ENCODE peak calls at places on chromosomes 12 and 14, in seven cellular contexts. W is fibroblast of pulmonary artery; H is WTC11; P is activated T-cell treated with anti-CD3 and anti-CD28 coated beads, Interleukin-2, amount 50 U/mL, for 72 hours; T is MG63; Q is transverse colon; O is T-helper 2 cell. Z is an unnamed sample.

GRCh38 chr12:120267736-120268135 is 2.2 kb upstream of the PXN start:
- DNase-seq in W (no peak), H (no peak), P (no peak), T (no peak), Q (peak; percentile 17), O (no peak), Z (no peak)

GRCh38 chr12:107512391-107512790 is 173.2 kb upstream of the PWP1 start:
- DNase-seq in W (peak; percentile 35), H (no peak), P (no peak), T (peak; percentile 67), Q (no peak), O (no peak), Z (no peak)

GRCh38 chr12:5088586-5089264 is 45.0 kb downstream of the KCNA5 start:
- DNase-seq in W (peak; percentile 54), H (no peak), P (no peak), T (peak; percentile 93), Q (no peak), O (no peak), Z (peak; percentile 78)

GRCh38 chr14:60195179-60195810 is 30.1 kb upstream of the DHRS7 start:
- DNase-seq in W (peak; percentile 3), H (no peak), P (no peak), T (no peak), Q (no peak), O (no peak), Z (no peak)

GRCh38 chr14:88791629-88792571 is 853 bp downstream of the EML5 start:
- DNase-seq in W (no peak), H (peak; percentile 18), P (no peak), T (peak; percentile 0), Q (peak; percentile 25), O (no peak), Z (no peak)

GRCh38 chr12:104567832-104568490 is 111.2 kb downstream of the CHST11 start:
- DNase-seq in W (peak; percentile 19), H (no peak), P (no peak), T (no peak), Q (no peak), O (peak; percentile 20), Z (no peak)

GRCh38 chr14:52014601-52015267 is 25.4 kb downstream of the RTRAF start:
- DNase-seq in W (no peak), H (no peak), P (no peak), T (no peak), Q (no peak), O (no peak), Z (no peak)

GRCh38 chr12:122356192-122356635 is 66.3 kb downstream of the CLIP1 start:
- DNase-seq in W (peak; percentile 83), H (peak; percentile 35), P (peak; percentile 29), T (peak; percentile 21), Q (peak; percentile 51), O (peak; percentile 10), Z (no peak)

GRCh38 chr12:58302487-58303011 is 361.2 kb downstream of the ATP23 start:
- DNase-seq in W (no peak), H (no peak), P (no peak), T (no peak), Q (peak; percentile 17), O (no peak), Z (no peak)

GRCh38 chr12:93146278-93146939 is 217.3 kb upstream of the EEA1 start:
- DNase-seq in W (peak; percentile 77), H (no peak), P (no peak), T (no peak), Q (no peak), O (no peak), Z (no peak)

GRCh38 chr12:131438874-131439273 is 272.0 kb upstream of the SFSWAP start:
- DNase-seq in W (no peak), H (peak; percentile 62), P (no peak), T (no peak), Q (no peak), O (no peak), Z (no peak)

GRCh38 chr12:57154076-57154475 is 6.7 kb upstream of the LRP1-AS start:
- DNase-seq in W (no peak), H (no peak), P (no peak), T (no peak), Q (no peak), O (no peak), Z (no peak)

GRCh38 chr14:21940887-21941855 is 267.6 kb upstream of the OR4E1 start:
- DNase-seq in W (peak; percentile 18), H (peak; percentile 36), P (peak; percentile 26), T (no peak), Q (no peak), O (no peak), Z (no peak)

GRCh38 chr14:21846227-21846885 is 172.7 kb upstream of the OR4E1 start:
- DNase-seq in W (no peak), H (peak; percentile 81), P (peak; percentile 73), T (peak; percentile 2), Q (peak; percentile 49), O (peak; percentile 41), Z (no peak)

GRCh38 chr12:75684678-75685620 is 173.5 kb upstream of the KRR1 start:
- DNase-seq in W (peak; percentile 89), H (no peak), P (no peak), T (no peak), Q (no peak), O (no peak), Z (peak; percentile 85)

GRCh38 chr14:104429291-104429861 is 150.2 kb upstream of the C14orf180 start:
- DNase-seq in W (no peak), H (no peak), P (no peak), T (no peak), Q (no peak), O (no peak), Z (no peak)

GRCh38 chr12:34363050-34363673 is 340.9 kb downstream of the ALG10 start:
- DNase-seq in W (no peak), H (no peak), P (no peak), T (no peak), Q (no peak), O (no peak), Z (no peak)

GRCh38 chr12:94390130-94390485 is 69.6 kb downstream of the CEP83 start:
- DNase-seq in W (no peak), H (no peak), P (no peak), T (no peak), Q (no peak), O (no peak), Z (no peak)

GRCh38 chr12:56884421-56884820 is 49.8 kb downstream of the SDR9C7 start:
- DNase-seq in W (no peak), H (no peak), P (no peak), T (peak; percentile 77), Q (no peak), O (no peak), Z (no peak)

GRCh38 chr12:56358836-56359532 is 923 bp downstream of the STAT2 start:
- DNase-seq in W (peak; percentile 83), H (no peak), P (no peak), T (no peak), Q (peak; percentile 24), O (no peak), Z (peak; percentile 62)

GRCh38 chr12:111636209-111636928 is 37.3 kb upstream of the ATXN2 start:
- DNase-seq in W (peak; percentile 79), H (peak; percentile 68), P (no peak), T (no peak), Q (peak; percentile 23), O (no peak), Z (peak; percentile 24)

GRCh38 chr14:99158150-99158549 is 113.8 kb downstream of the BCL11B start:
- DNase-seq in W (no peak), H (no peak), P (no peak), T (no peak), Q (no peak), O (no peak), Z (no peak)

GRCh38 chr12:18340796-18341195 is 79.5 kb downstream of the PIK3C2G start:
- DNase-seq in W (no peak), H (no peak), P (no peak), T (no peak), Q (no peak), O (no peak), Z (no peak)